ENCODE peak calls at places on chromosome 15, in nine cellular contexts. F, D, C, K, N, V, Y, I and R are unnamed samples.
A peak's percentile ranks its signal among the peaks of the same experiment; 100 is the strongest.

GRCh38 chr15:99163271-99164062 is 58.6 kb downstream of the SYNM start:
- DNase-seq in F (no peak), D (peak; percentile 9), C (no peak), K (no peak), N (no peak), V (no peak), Y (no peak), I (no peak), R (no peak)

GRCh38 chr15:89088605-89089315 is 504 bp downstream of the ABHD2 start:
- DNase-seq in F (no peak), D (no peak), C (peak; percentile 79), K (no peak), N (peak; percentile 2), V (no peak), Y (no peak), I (peak; percentile 45), R (peak; percentile 21)

GRCh38 chr15:74781673-74782595 is at the start of gene CSK:
- DNase-seq in F (peak; percentile 55), D (no peak), C (peak; percentile 92), K (peak; percentile 72), N (peak; percentile 68), V (no peak), Y (peak; percentile 58), I (peak; percentile 94), R (peak; percentile 89)

GRCh38 chr15:65812467-65812866 is 20.4 kb upstream of the DENND4A start:
- DNase-seq in F (no peak), D (no peak), C (no peak), K (no peak), N (no peak), V (no peak), Y (no peak), I (no peak), R (no peak)

GRCh38 chr15:99122831-99123705 is 18.2 kb downstream of the SYNM start:
- DNase-seq in F (no peak), D (no peak), C (no peak), K (no peak), N (no peak), V (no peak), Y (no peak), I (no peak), R (no peak)

GRCh38 chr15:68511073-68511991 is 67.5 kb upstream of the CORO2B start:
- DNase-seq in F (no peak), D (peak; percentile 22), C (no peak), K (no peak), N (no peak), V (no peak), Y (no peak), I (no peak), R (no peak)

GRCh38 chr15:91940466-91941381 is 87.2 kb downstream of the SLCO3A1 start:
- DNase-seq in F (no peak), D (peak; percentile 82), C (no peak), K (no peak), N (no peak), V (no peak), Y (no peak), I (no peak), R (no peak)

GRCh38 chr15:90213123-90213817 is 12.1 kb downstream of the SEMA4B start:
- DNase-seq in F (no peak), D (no peak), C (no peak), K (no peak), N (no peak), V (no peak), Y (no peak), I (no peak), R (no peak)

GRCh38 chr15:94416829-94417228 is 185.5 kb downstream of the MCTP2 start:
- DNase-seq in F (no peak), D (no peak), C (no peak), K (no peak), N (no peak), V (no peak), Y (no peak), I (no peak), R (no peak)

GRCh38 chr15:70605606-70606410 is 157.6 kb downstream of the UACA start:
- DNase-seq in F (peak; percentile 57), D (peak; percentile 45), C (no peak), K (no peak), N (no peak), V (peak; percentile 29), Y (no peak), I (no peak), R (no peak)

GRCh38 chr15:37106490-37107001 is 6.2 kb upstream of the MEIS2 start:
- DNase-seq in F (no peak), D (peak; percentile 18), C (peak; percentile 73), K (no peak), N (no peak), V (no peak), Y (peak; percentile 62), I (peak; percentile 40), R (no peak)

GRCh38 chr15:43977072-43977884 is 150.5 kb downstream of the WDR76 start:
- DNase-seq in F (no peak), D (peak; percentile 74), C (no peak), K (peak; percentile 12), N (no peak), V (no peak), Y (no peak), I (no peak), R (no peak)

GRCh38 chr15:74055804-74056203 is 26.5 kb downstream of the GOLGA6A start:
- DNase-seq in F (no peak), D (no peak), C (no peak), K (no peak), N (no peak), V (no peak), Y (no peak), I (no peak), R (no peak)

GRCh38 chr15:70573121-70573850 is 190.1 kb downstream of the UACA start:
- DNase-seq in F (no peak), D (no peak), C (no peak), K (no peak), N (no peak), V (no peak), Y (no peak), I (no peak), R (no peak)

GRCh38 chr15:34318277-34319079 is 19.1 kb downstream of the SLC12A6 start:
- DNase-seq in F (peak; percentile 55), D (peak; percentile 81), C (no peak), K (peak; percentile 13), N (no peak), V (no peak), Y (peak; percentile 25), I (no peak), R (peak; percentile 38)

GRCh38 chr15:37695719-37696118 is 238.7 kb upstream of the TMCO5A start:
- DNase-seq in F (peak; percentile 6), D (peak; percentile 2), C (no peak), K (no peak), N (no peak), V (no peak), Y (no peak), I (no peak), R (no peak)

GRCh38 chr15:47750030-47750739 is 32.9 kb downstream of the SEMA6D start:
- DNase-seq in F (peak; percentile 88), D (peak; percentile 93), C (no peak), K (no peak), N (no peak), V (no peak), Y (no peak), I (peak; percentile 71), R (no peak)

GRCh38 chr15:39128746-39129145 is 452.1 kb upstream of the THBS1 start:
- DNase-seq in F (no peak), D (peak; percentile 42), C (no peak), K (no peak), N (no peak), V (no peak), Y (no peak), I (no peak), R (no peak)

GRCh38 chr15:100873029-100873677 is 6.5 kb upstream of the ALDH1A3 start:
- DNase-seq in F (peak; percentile 71), D (peak; percentile 94), C (no peak), K (peak; percentile 31), N (peak; percentile 11), V (no peak), Y (peak; percentile 71), I (peak; percentile 74), R (peak; percentile 78)

GRCh38 chr15:74727727-74728126 is 2.4 kb upstream of the CYP1A1 start:
- DNase-seq in F (no peak), D (no peak), C (no peak), K (no peak), N (no peak), V (no peak), Y (no peak), I (peak; percentile 62), R (no peak)

GRCh38 chr15:101439285-101439919 is 50.1 kb downstream of the PCSK6 start:
- DNase-seq in F (no peak), D (peak; percentile 66), C (no peak), K (no peak), N (no peak), V (no peak), Y (no peak), I (no peak), R (no peak)

GRCh38 chr15:28262438-28262837 is 59.5 kb downstream of the HERC2 start:
- DNase-seq in F (no peak), D (no peak), C (no peak), K (no peak), N (no peak), V (no peak), Y (no peak), I (no peak), R (no peak)

GRCh38 chr15:60070838-60071493 is 66.9 kb downstream of the FOXB1 start:
- DNase-seq in F (peak; percentile 85), D (peak; percentile 13), C (no peak), K (no peak), N (no peak), V (no peak), Y (no peak), I (no peak), R (no peak)

GRCh38 chr15:33963831-33964664 is 4.2 kb upstream of the CHRM5 start:
- DNase-seq in F (peak; percentile 9), D (peak; percentile 49), C (no peak), K (no peak), N (no peak), V (no peak), Y (no peak), I (peak; percentile 18), R (peak; percentile 53)

GRCh38 chr15:66622677-66623076 is 56.9 kb upstream of the LCTL start:
- DNase-seq in F (peak; percentile 11), D (no peak), C (no peak), K (no peak), N (no peak), V (no peak), Y (no peak), I (no peak), R (no peak)